ENCODE peak calls at places on chromosomes 11 and 22, in eight cellular contexts. B is Panc1; N is naive thymus-derived CD4-positive, alpha-beta T cell; A is suprapubic skin; M is stomach; Q is cardiac muscle cell; S is heart right ventricle; I is ovary. C is an unnamed sample.

GRCh38 chr11:118913411-118914125 is 12.2 kb downstream of the BCL9L start:
- DNase-seq in B (no peak), N (no peak), A (no peak), M (no peak), Q (no peak), S (no peak), I (peak), C (peak)

GRCh38 chr11:95385577-95385976 is 154.6 kb upstream of the SESN3 start:
- DNase-seq in B (no peak), N (no peak), A (no peak), M (no peak), Q (no peak), S (no peak), I (no peak), C (no peak)

GRCh38 chr11:78419327-78419726 is 1.7 kb upstream of the GAB2 start:
- DNase-seq in B (no peak), N (no peak), A (no peak), M (peak), Q (no peak), S (peak), I (peak), C (no peak)

GRCh38 chr22:20244744-20245576 is 23.2 kb downstream of the RTN4R start:
- DNase-seq in B (no peak), N (peak), A (no peak), M (no peak), Q (no peak), S (no peak), I (no peak), C (peak)

GRCh38 chr22:42442746-42443145 is 10.5 kb upstream of the NFAM1 start:
- DNase-seq in B (no peak), N (no peak), A (no peak), M (no peak), Q (no peak), S (no peak), I (no peak), C (no peak)

GRCh38 chr11:131658414-131658813 is 288.0 kb downstream of the NTM start:
- DNase-seq in B (no peak), N (no peak), A (no peak), M (no peak), Q (no peak), S (no peak), I (no peak), C (no peak)

GRCh38 chr11:44484211-44484610 is 81.3 kb upstream of the CD82 start:
- DNase-seq in B (no peak), N (no peak), A (no peak), M (no peak), Q (peak), S (no peak), I (no peak), C (no peak)

GRCh38 chr11:8813658-8814057 is 97.3 kb upstream of the AKIP1 start:
- DNase-seq in B (peak), N (peak), A (peak), M (peak), Q (peak), S (peak), I (peak), C (peak)

GRCh38 chr11:34318111-34319037 is 39.4 kb downstream of the ABTB2 start:
- DNase-seq in B (peak), N (no peak), A (no peak), M (no peak), Q (no peak), S (no peak), I (no peak), C (no peak)

GRCh38 chr11:108551653-108552462 is 41.7 kb downstream of the EXPH5 start:
- DNase-seq in B (no peak), N (no peak), A (no peak), M (no peak), Q (peak), S (no peak), I (no peak), C (no peak)

GRCh38 chr11:74948546-74948897 is 369 bp downstream of the XRRA1 start:
- DNase-seq in B (no peak), N (no peak), A (no peak), M (no peak), Q (no peak), S (no peak), I (no peak), C (no peak)

GRCh38 chr11:117979481-117980211 is 6.5 kb upstream of the IL10RA start:
- DNase-seq in B (no peak), N (no peak), A (no peak), M (no peak), Q (no peak), S (no peak), I (no peak), C (no peak)

GRCh38 chr11:9310485-9310884 is 3.9 kb downstream of the TMEM41B start:
- DNase-seq in B (no peak), N (no peak), A (no peak), M (no peak), Q (no peak), S (no peak), I (no peak), C (no peak)

GRCh38 chr11:78168539-78169477 is 19.6 kb downstream of the KCTD21 start:
- DNase-seq in B (no peak), N (no peak), A (peak), M (peak), Q (peak), S (peak), I (peak), C (no peak)

GRCh38 chr11:119056397-119056999 is 507 bp downstream of the HYOU1 start:
- DNase-seq in B (no peak), N (peak), A (no peak), M (peak), Q (peak), S (peak), I (peak), C (peak)

GRCh38 chr22:48389916-48390315 is 1437.8 kb downstream of the BRD1 start:
- DNase-seq in B (no peak), N (no peak), A (peak), M (peak), Q (no peak), S (no peak), I (no peak), C (no peak)

GRCh38 chr11:24457985-24458384 is 38.9 kb upstream of the LUZP2 start:
- DNase-seq in B (no peak), N (no peak), A (no peak), M (no peak), Q (no peak), S (no peak), I (no peak), C (no peak)

GRCh38 chr11:7689239-7689638 is 15.9 kb upstream of the CYB5R2 start:
- DNase-seq in B (no peak), N (no peak), A (no peak), M (no peak), Q (no peak), S (no peak), I (no peak), C (no peak)

GRCh38 chr22:42432020-42432596 is at the start of gene NFAM1:
- DNase-seq in B (no peak), N (no peak), A (no peak), M (peak), Q (no peak), S (peak), I (no peak), C (no peak)

GRCh38 chr11:32312865-32313403 is 122.4 kb downstream of the WT1 start:
- DNase-seq in B (peak), N (no peak), A (no peak), M (no peak), Q (peak), S (no peak), I (peak), C (no peak)

GRCh38 chr11:8283510-8284272 is 20.0 kb upstream of the LMO1 start:
- DNase-seq in B (no peak), N (no peak), A (peak), M (no peak), Q (peak), S (no peak), I (no peak), C (no peak)

GRCh38 chr11:70290341-70291065 is 20.0 kb downstream of the PPFIA1 start:
- DNase-seq in B (no peak), N (no peak), A (no peak), M (no peak), Q (no peak), S (no peak), I (no peak), C (no peak)
- H3K27ac ChIP-seq in B (no peak), N (no peak), A (peak), M (no peak), Q (no peak), S (no peak), I (no peak), C (no peak)

DNA sequence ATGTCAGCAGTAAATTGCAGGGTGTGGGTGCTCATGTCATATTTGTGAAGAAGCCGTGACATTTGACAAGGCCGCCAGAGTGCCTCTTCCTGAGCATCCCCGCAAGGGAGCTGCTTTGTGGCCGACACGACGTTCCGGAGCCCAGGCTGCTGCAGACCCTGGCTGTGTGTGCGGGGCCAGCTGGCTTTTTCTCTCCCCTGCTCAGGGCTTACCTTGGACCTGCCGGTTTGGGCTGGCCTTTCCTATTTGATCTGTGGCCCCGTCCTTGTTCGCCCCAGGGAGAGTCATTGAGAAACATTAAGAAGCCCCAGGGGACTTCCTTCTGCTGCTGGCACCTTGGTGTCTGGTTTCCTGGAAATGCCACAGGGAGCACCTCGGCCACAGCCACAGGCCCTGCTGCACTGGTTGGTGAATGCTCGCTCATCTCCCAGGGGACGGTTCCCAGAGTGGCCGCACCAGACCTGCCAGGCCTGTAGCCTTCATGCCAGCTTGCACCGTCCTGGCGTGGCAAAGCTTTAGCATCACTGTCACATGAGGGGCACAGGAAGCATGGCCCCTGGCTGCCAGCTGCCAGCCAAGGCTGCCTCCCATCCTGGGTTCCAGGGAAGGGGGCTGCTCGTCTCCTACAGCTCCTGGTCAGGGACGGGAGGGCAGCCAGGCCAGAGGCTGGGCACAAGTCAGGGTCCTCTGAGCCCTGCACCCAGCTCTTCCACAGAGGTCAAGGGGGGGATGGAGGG is 5.4 kb downstream of the GRK2 start:
- DNase-seq in B (no peak), N (peak), A (no peak), M (no peak), Q (no peak), S (peak), I (peak), C (peak)
- H3K27ac ChIP-seq in B (no peak), N (peak), A (peak), M (peak), Q (no peak), S (peak), I (no peak), C (peak)

DNA sequence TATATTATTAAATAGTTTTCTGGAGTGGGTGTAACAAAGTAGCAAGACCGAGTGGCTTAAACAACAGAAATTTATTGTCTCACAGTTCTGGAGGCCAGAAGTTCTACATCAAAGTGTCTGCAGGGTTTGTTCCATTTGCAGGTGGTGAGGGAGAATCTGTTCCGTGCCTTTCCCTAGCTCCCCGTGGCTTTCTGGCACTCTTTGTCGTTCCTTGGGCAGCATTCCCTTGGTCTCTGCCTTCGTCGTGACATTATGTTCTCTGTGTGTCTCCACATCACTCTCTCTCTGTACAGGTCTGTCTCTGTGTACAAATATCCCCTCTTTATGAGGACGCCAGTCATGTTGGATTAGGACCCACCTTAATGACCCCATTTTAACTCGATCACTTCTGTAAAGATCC is 38.2 kb downstream of the LDLRAD3 start:
- DNase-seq in B (no peak), N (no peak), A (no peak), M (no peak), Q (no peak), S (no peak), I (no peak), C (no peak)
- H3K27ac ChIP-seq in B (no peak), N (no peak), A (no peak), M (peak), Q (no peak), S (no peak), I (no peak), C (no peak)

GRCh38 chr11:122659676-122660571 is 4.4 kb downstream of the UBASH3B start:
- DNase-seq in B (no peak), N (no peak), A (no peak), M (no peak), Q (peak), S (no peak), I (no peak), C (no peak)
- H3K27ac ChIP-seq in B (peak), N (peak), A (no peak), M (no peak), Q (no peak), S (no peak), I (no peak), C (no peak)

GRCh38 chr22:27242917-27243589 is 558.5 kb downstream of the MN1 start:
- DNase-seq in B (no peak), N (no peak), A (no peak), M (peak), Q (no peak), S (no peak), I (no peak), C (no peak)

GRCh38 chr22:27244328-27244727 is 557.2 kb downstream of the MN1 start:
- DNase-seq in B (no peak), N (no peak), A (no peak), M (no peak), Q (no peak), S (no peak), I (no peak), C (no peak)

GRCh38 chr22:27246558-27246957 is 555.0 kb downstream of the MN1 start:
- DNase-seq in B (no peak), N (no peak), A (no peak), M (no peak), Q (no peak), S (no peak), I (no peak), C (no peak)

GRCh38 chr22:27242474-27242873 is 559.1 kb downstream of the MN1 start:
- DNase-seq in B (no peak), N (no peak), A (no peak), M (no peak), Q (no peak), S (no peak), I (no peak), C (no peak)

DNA sequence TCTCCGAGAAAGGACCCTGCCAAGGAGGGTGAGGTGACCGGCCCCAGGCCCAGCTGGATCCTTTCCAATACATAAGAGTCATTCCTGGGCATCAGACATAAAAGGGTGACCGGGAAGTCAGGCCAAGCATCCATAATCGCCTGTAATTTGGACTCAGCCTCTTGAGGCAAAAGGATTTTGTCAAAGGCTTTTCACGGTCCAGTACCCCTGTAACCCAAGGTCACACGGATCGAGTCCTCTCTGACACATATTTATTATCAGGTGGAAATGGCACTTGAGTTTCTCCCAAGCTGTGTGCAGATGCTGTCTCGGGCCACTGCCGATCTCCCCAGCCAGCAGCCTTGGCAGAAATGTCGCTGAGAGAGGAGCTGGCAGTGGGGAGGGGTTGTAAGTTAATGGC is 556.5 kb downstream of the MN1 start:
- DNase-seq in B (no peak), N (no peak), A (no peak), M (no peak), Q (peak), S (no peak), I (no peak), C (no peak)
- H3K27ac ChIP-seq in B (no peak), N (no peak), A (no peak), M (no peak), Q (no peak), S (no peak), I (no peak), C (no peak)

GRCh38 chr11:12724301-12725046 is 50.3 kb downstream of the TEAD1 start:
- DNase-seq in B (no peak), N (no peak), A (peak), M (peak), Q (no peak), S (peak), I (peak), C (no peak)
- H3K27ac ChIP-seq in B (peak), N (no peak), A (peak), M (peak), Q (peak), S (peak), I (no peak), C (no peak)

DNA sequence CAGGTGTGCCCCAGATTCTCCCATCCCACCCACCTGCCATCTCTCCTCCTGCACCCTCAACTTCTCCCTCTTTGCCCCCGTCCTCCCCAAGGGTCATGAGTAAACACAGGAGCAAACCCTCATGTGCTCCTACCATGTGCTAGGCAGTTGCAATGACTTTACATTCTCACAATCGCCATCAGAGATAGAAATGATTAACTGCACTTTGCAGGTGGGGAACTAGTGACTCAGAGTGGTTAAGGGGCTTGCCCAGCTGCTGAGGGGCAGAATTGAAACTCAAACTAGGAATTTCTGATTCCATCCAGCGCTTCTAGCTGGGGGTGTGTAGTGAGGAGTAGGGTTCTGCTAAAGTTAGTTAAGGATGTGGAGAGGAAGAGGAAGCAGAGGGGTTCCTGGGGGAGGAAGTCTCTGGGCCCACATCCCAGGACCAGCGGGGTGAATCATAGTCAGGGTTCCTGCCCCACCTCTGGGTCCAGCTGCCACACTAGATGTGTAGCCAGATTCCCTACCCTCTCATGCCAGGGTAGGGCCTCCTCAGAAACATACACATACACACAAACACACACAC is 16.0 kb upstream of the PRG2 start:
- DNase-seq in B (no peak), N (no peak), A (no peak), M (no peak), Q (no peak), S (peak), I (no peak), C (no peak)
- H3K27ac ChIP-seq in B (no peak), N (no peak), A (no peak), M (peak), Q (no peak), S (peak), I (no peak), C (no peak)

C was measured in CD8-positive, alpha-beta memory T cell.